ENCODE peak calls at places on chromosomes 5 and 9, in four cellular contexts. L is CD8-positive, alpha-beta T cell; Z is HepG2; I is CD4-positive, alpha-beta T cell. E is an unnamed sample.

GRCh38 chr9:2771101-2771500 is 53.8 kb downstream of the KCNV2 start:
- DNase-seq in L (no peak), Z (no peak), I (no peak), E (no peak)

GRCh38 chr9:34988218-34989055 is 1.1 kb upstream of the DNAJB5 start:
- DNase-seq in L (no peak), Z (no peak), I (no peak), E (no peak)

GRCh38 chr9:129141066-129142041 is 30.1 kb downstream of the PTPA start:
- DNase-seq in L (no peak), Z (no peak), I (no peak), E (no peak)

GRCh38 chr9:114503009-114503408 is 2.3 kb downstream of the WHRN start:
- DNase-seq in L (no peak), Z (no peak), I (no peak), E (no peak)

GRCh38 chr5:139638090-139638735 is 9.9 kb upstream of the CXXC5 start:
- DNase-seq in L (peak), Z (no peak), I (no peak), E (no peak)

GRCh38 chr9:103798620-103799019 is 295.5 kb upstream of the SMC2 start:
- DNase-seq in L (no peak), Z (peak), I (no peak), E (no peak)

GRCh38 chr5:16615737-16616535 is 861 bp downstream of the RETREG1 start:
- DNase-seq in L (no peak), Z (no peak), I (no peak), E (no peak)

GRCh38 chr9:18748106-18748719 is 274.3 kb downstream of the ADAMTSL1 start:
- DNase-seq in L (no peak), Z (no peak), I (no peak), E (no peak)

GRCh38 chr9:22031664-22032411 is 22.7 kb upstream of the CDKN2B start:
- DNase-seq in L (no peak), Z (no peak), I (no peak), E (no peak)

GRCh38 chr5:81825237-81825636 is 74.3 kb upstream of the SSBP2 start:
- DNase-seq in L (no peak), Z (no peak), I (no peak), E (no peak)

GRCh38 chr5:162842725-162843124 is 594.7 kb upstream of the CCNG1 start:
- DNase-seq in L (no peak), Z (no peak), I (no peak), E (no peak)

GRCh38 chr9:79977510-79978197 is 405.9 kb downstream of the TLE4 start:
- DNase-seq in L (no peak), Z (no peak), I (no peak), E (no peak)

GRCh38 chr9:130143974-130144373 is 28.2 kb upstream of the NCS1 start:
- DNase-seq in L (no peak), Z (no peak), I (no peak), E (no peak)

GRCh38 chr9:73178044-73178443 is 26.4 kb downstream of the ANXA1 start:
- DNase-seq in L (no peak), Z (no peak), I (no peak), E (no peak)

GRCh38 chr9:116635908-116636307 is 51.2 kb upstream of the TRIM32 start:
- DNase-seq in L (no peak), Z (no peak), I (no peak), E (no peak)

GRCh38 chr5:43231977-43232376 is 40.0 kb downstream of the NIM1K start:
- DNase-seq in L (no peak), Z (no peak), I (no peak), E (no peak)

DNA sequence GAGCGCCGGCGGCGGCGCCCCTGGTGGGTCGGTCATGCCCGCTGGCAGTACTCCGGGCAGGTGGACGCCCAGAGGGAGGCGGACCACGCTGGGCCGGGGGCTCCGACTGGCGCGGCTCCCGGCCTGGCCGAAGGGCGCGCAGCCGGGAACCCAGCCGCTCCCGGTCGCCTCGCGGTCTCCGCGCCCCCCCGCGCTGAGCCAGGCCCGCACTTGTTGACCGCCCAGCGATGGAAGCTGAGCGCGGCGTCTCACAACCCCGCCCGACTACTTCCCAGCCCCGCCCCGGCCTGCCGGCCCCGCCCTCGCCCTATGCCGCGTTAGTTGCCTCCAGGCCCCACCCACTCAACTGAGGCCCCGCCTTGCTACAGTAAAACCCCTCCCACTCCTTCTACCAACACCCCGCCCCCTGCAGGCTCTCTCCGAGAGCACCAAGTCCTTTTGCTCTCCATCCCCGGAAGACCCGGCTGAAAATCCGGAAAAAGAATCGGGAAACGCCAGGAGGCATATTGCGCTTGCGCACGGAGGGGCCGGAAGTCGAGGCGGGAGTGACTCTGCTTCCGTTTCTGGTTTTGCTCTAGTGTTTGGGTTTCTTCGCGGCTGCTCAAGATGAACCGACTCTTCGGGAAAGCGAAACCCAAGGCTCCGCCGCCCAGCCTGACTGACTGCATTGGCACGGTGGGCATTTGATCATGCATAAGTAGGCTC is at the start of the genes BAG1 and CHMP5:
- DNase-seq in L (peak), Z (peak), I (peak), E (peak)
- TF ChIP-seq CTCF in L (no peak), Z (peak), I (no peak), E (peak)

GRCh38 chr9:38017149-38017884 is 51.7 kb downstream of the SHB start:
- DNase-seq in L (no peak), Z (no peak), I (no peak), E (peak)
- TF ChIP-seq CTCF in L (no peak), Z (no peak), I (no peak), E (peak)

GRCh38 chr5:56175028-56175427 is 58.1 kb downstream of the ANKRD55 start:
- DNase-seq in L (no peak), Z (no peak), I (no peak), E (no peak)
- TF ChIP-seq CTCF in L (no peak), Z (no peak), I (no peak), E (no peak)

GRCh38 chr9:76894198-76894597 is 11.7 kb downstream of the PRUNE2 start:
- DNase-seq in L (no peak), Z (no peak), I (no peak), E (no peak)
- TF ChIP-seq CTCF in L (no peak), Z (no peak), I (no peak), E (no peak)

E was measured in neural crest cell.